ENCODE peak calls at places on chromosome 10, in four cellular contexts. One of them, this sample, is unnamed.

GRCh38 chr10:3080608-3081007 is 13.3 kb downstream of the PFKP start:
- DNase-seq in IMR-90: no peak
- DNase-seq in H9: no peak
- DNase-seq in H1: no peak
- DNase-seq in this sample: no peak

GRCh38 chr10:14879055-14879800 is 562 bp downstream of the SUV39H2 start:
- DNase-seq in IMR-90: no peak
- DNase-seq in H9: no peak
- DNase-seq in H1: no peak
- DNase-seq in this sample: peak; percentile 79

GRCh38 chr10:71998840-71999194 is 34.6 kb downstream of the CHST3 start:
- DNase-seq in IMR-90: peak; percentile 75
- DNase-seq in H9: peak; percentile 56
- DNase-seq in H1: no peak
- DNase-seq in this sample: peak; percentile 61

GRCh38 chr10:124171561-124171960 is 78.2 kb upstream of the CHST15 start:
- DNase-seq in IMR-90: no peak
- DNase-seq in H9: no peak
- DNase-seq in H1: peak; percentile 10
- DNase-seq in this sample: no peak

GRCh38 chr10:112236486-112236885 is 46.7 kb upstream of the TECTB start:
- DNase-seq in IMR-90: no peak
- DNase-seq in H9: no peak
- DNase-seq in H1: no peak
- DNase-seq in this sample: no peak

GRCh38 chr10:25206693-25207414 is 32.1 kb downstream of the GPR158 start:
- DNase-seq in IMR-90: no peak
- DNase-seq in H9: no peak
- DNase-seq in H1: no peak
- DNase-seq in this sample: peak; percentile 14

GRCh38 chr10:42864575-42864974 is 82.0 kb downstream of the BMS1 start:
- DNase-seq in IMR-90: peak; percentile 9
- DNase-seq in H9: peak; percentile 62
- DNase-seq in H1: no peak
- DNase-seq in this sample: peak; percentile 56

GRCh38 chr10:21166557-21167287 is 269.6 kb upstream of the NEBL start:
- DNase-seq in IMR-90: no peak
- DNase-seq in H9: no peak
- DNase-seq in H1: no peak
- DNase-seq in this sample: no peak

GRCh38 chr10:71819985-71820384 is 31.1 kb downstream of the PSAP start:
- DNase-seq in IMR-90: no peak
- DNase-seq in H9: no peak
- DNase-seq in H1: no peak
- DNase-seq in this sample: no peak

GRCh38 chr10:101032637-101033201 is 1.7 kb downstream of the SFXN3 start:
- DNase-seq in IMR-90: peak; percentile 91
- DNase-seq in H9: no peak
- DNase-seq in H1: no peak
- DNase-seq in this sample: peak; percentile 81

GRCh38 chr10:80662429-80663211 is 124.9 kb downstream of the SH2D4B start:
- DNase-seq in IMR-90: peak; percentile 71
- DNase-seq in H9: peak; percentile 90
- DNase-seq in H1: peak; percentile 98
- DNase-seq in this sample: peak; percentile 94

GRCh38 chr10:7891634-7892033 is 73.3 kb downstream of the TAF3 start:
- DNase-seq in IMR-90: peak; percentile 50
- DNase-seq in H9: no peak
- DNase-seq in H1: no peak
- DNase-seq in this sample: no peak

GRCh38 chr10:6140141-6140841 is 51.5 kb downstream of the RBM17 start:
- DNase-seq in IMR-90: no peak
- DNase-seq in H9: no peak
- DNase-seq in H1: no peak
- DNase-seq in this sample: peak; percentile 40

GRCh38 chr10:11414314-11415038 is 197.0 kb downstream of the USP6NL start:
- DNase-seq in IMR-90: no peak
- DNase-seq in H9: no peak
- DNase-seq in H1: no peak
- DNase-seq in this sample: peak; percentile 27

GRCh38 chr10:94137747-94138146 is 144.0 kb downstream of the PLCE1 start:
- DNase-seq in IMR-90: peak; percentile 60
- DNase-seq in H9: no peak
- DNase-seq in H1: no peak
- DNase-seq in this sample: no peak

GRCh38 chr10:126133906-126134703 is 237.7 kb downstream of the FANK1 start:
- DNase-seq in IMR-90: peak; percentile 93
- DNase-seq in H9: no peak
- DNase-seq in H1: no peak
- DNase-seq in this sample: no peak

GRCh38 chr10:33697016-33697415 is 362.5 kb upstream of the NRP1 start:
- DNase-seq in IMR-90: peak; percentile 25
- DNase-seq in H9: no peak
- DNase-seq in H1: no peak
- DNase-seq in this sample: no peak

GRCh38 chr10:59454289-59454919 is 92.1 kb upstream of the FAM13C start:
- DNase-seq in IMR-90: no peak
- DNase-seq in H9: no peak
- DNase-seq in H1: no peak
- DNase-seq in this sample: no peak

GRCh38 chr10:118595598-118596425 is at the start of gene PRLHR:
- DNase-seq in IMR-90: peak; percentile 10
- DNase-seq in H9: peak; percentile 79
- DNase-seq in H1: peak; percentile 90
- DNase-seq in this sample: peak; percentile 86

GRCh38 chr10:125711110-125711750 is 8.3 kb upstream of the EDRF1 start:
- DNase-seq in IMR-90: no peak
- DNase-seq in H9: no peak
- DNase-seq in H1: no peak
- DNase-seq in this sample: peak; percentile 7

GRCh38 chr10:133159950-133160812 is at the start of gene KNDC1:
- DNase-seq in IMR-90: peak; percentile 17
- DNase-seq in H9: peak; percentile 58
- DNase-seq in H1: no peak
- DNase-seq in this sample: peak; percentile 48

GRCh38 chr10:124824507-124824906 is 22.9 kb downstream of the ABRAXAS2 start:
- DNase-seq in IMR-90: no peak
- DNase-seq in H9: no peak
- DNase-seq in H1: no peak
- DNase-seq in this sample: no peak

GRCh38 chr10:80392250-80392649 is 16.1 kb upstream of the PRXL2A start:
- DNase-seq in IMR-90: no peak
- DNase-seq in H9: no peak
- DNase-seq in H1: no peak
- DNase-seq in this sample: no peak

GRCh38 chr10:28734940-28735759 is 57.8 kb downstream of the BAMBI start:
- DNase-seq in IMR-90: peak; percentile 96
- DNase-seq in H9: no peak
- DNase-seq in H1: no peak
- DNase-seq in this sample: peak; percentile 89

GRCh38 chr10:74674892-74675291 is 151.5 kb upstream of the KAT6B start:
- DNase-seq in IMR-90: no peak
- DNase-seq in H9: no peak
- DNase-seq in H1: no peak
- DNase-seq in this sample: no peak

GRCh38 chr10:57165671-57166070 is 804.6 kb upstream of the ZWINT start:
- DNase-seq in IMR-90: no peak
- DNase-seq in H9: peak; percentile 28
- DNase-seq in H1: no peak
- DNase-seq in this sample: no peak

GRCh38 chr10:57169597-57169996 is 808.5 kb upstream of the ZWINT start:
- DNase-seq in IMR-90: no peak
- DNase-seq in H9: no peak
- DNase-seq in H1: no peak
- DNase-seq in this sample: no peak

GRCh38 chr10:57168703-57169240 is 807.7 kb upstream of the ZWINT start:
- DNase-seq in IMR-90: no peak
- DNase-seq in H9: no peak
- DNase-seq in H1: no peak
- DNase-seq in this sample: no peak
- H3K56ac ChIP-seq in IMR-90: no peak overlapping the region
- H3K56ac ChIP-seq in H9: no peak overlapping the region
- H3K56ac ChIP-seq in H1: no peak overlapping the region
- H3K56ac ChIP-seq in this sample: no peak overlapping the region

DNA sequence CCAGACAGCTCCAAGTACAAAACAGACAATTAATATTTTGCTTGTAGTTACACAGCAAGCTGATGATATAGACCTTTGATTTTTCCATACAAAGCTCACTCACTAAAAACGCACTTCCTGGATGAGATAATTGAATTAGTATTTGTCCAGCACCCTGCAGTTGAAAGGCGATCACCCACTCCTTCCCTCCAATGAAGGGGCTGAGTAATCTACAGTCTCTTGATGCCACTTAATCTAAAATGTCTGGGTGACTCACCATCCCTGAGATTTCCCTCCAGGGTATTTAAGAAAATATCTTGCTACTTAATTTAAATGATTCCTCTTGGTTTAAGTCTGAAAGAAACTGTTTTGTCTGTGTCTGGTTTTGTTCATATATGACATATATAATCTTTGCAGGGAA is 515.3 kb downstream of the GRID1 start:
- DNase-seq in IMR-90: no peak
- DNase-seq in H9: no peak
- DNase-seq in H1: no peak
- DNase-seq in this sample: no peak
- H3K56ac ChIP-seq in IMR-90: no peak overlapping the region
- H3K56ac ChIP-seq in H9: no peak overlapping the region
- H3K56ac ChIP-seq in H1: no peak overlapping the region
- H3K56ac ChIP-seq in this sample: no peak overlapping the region

GRCh38 chr10:46225597-46225996 is 61.2 kb upstream of the ANTXRL start:
- DNase-seq in IMR-90: no peak
- DNase-seq in H9: no peak
- DNase-seq in H1: peak; percentile 38
- DNase-seq in this sample: no peak

GRCh38 chr10:46222364-46222935 is 64.3 kb upstream of the ANTXRL start:
- DNase-seq in IMR-90: peak; percentile 56
- DNase-seq in H9: no peak
- DNase-seq in H1: no peak
- DNase-seq in this sample: no peak

GRCh38 chr10:46223064-46223480 is 63.7 kb upstream of the ANTXRL start:
- DNase-seq in IMR-90: no peak
- DNase-seq in H9: peak; percentile 24
- DNase-seq in H1: peak; percentile 56
- DNase-seq in this sample: no peak

GRCh38 chr10:46224414-46224682 is 62.4 kb upstream of the ANTXRL start:
- DNase-seq in IMR-90: no peak
- DNase-seq in H9: no peak
- DNase-seq in H1: no peak
- DNase-seq in this sample: no peak

GRCh38 chr10:46223626-46224413 is 63.0 kb upstream of the ANTXRL start:
- DNase-seq in IMR-90: no peak
- DNase-seq in H9: no peak
- DNase-seq in H1: no peak
- DNase-seq in this sample: no peak
- H3K56ac ChIP-seq in IMR-90: no peak overlapping the region
- H3K56ac ChIP-seq in H9: no peak overlapping the region
- H3K56ac ChIP-seq in H1: no peak overlapping the region
- H3K56ac ChIP-seq in this sample: no peak overlapping the region

DNA sequence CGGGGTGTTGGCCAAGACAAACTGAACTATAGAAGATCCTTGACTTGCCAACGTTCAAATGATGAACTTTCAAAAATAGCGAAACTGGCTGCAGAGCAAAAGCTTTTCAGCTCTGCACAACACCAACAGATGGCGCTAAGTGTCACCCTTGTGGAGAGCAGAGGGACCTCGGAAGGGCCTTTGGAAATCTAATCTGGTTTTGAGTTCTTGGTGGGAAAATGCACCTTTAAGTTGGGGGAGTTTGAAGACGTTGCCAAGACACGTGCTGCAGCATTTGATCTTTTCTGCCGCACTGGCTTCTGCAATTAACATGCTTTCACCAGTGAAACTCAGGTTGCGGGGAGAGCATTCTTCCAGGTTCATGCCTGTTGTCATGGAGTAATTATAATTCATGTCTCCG is 26.3 kb upstream of the WDR11 start:
- DNase-seq in IMR-90: no peak
- DNase-seq in H9: peak; percentile 68
- DNase-seq in H1: peak; percentile 68
- DNase-seq in this sample: peak; percentile 81
- H3K56ac ChIP-seq in IMR-90: no peak overlapping the region
- H3K56ac ChIP-seq in H9: no peak overlapping the region
- H3K56ac ChIP-seq in H1: no peak overlapping the region
- H3K56ac ChIP-seq in this sample: no peak overlapping the region

GRCh38 chr10:93106631-93107072 is 33.0 kb downstream of the CYP26A1 start:
- DNase-seq in IMR-90: peak; percentile 10
- DNase-seq in H9: no peak
- DNase-seq in H1: no peak
- DNase-seq in this sample: no peak
- H3K56ac ChIP-seq in IMR-90: no peak overlapping the region
- H3K56ac ChIP-seq in H9: no peak overlapping the region
- H3K56ac ChIP-seq in H1: no peak overlapping the region
- H3K56ac ChIP-seq in this sample: no peak overlapping the region

GRCh38 chr10:49283491-49283890 is 15.5 kb upstream of the C10orf71 start:
- DNase-seq in IMR-90: no peak
- DNase-seq in H9: no peak
- DNase-seq in H1: no peak
- DNase-seq in this sample: no peak
- H3K56ac ChIP-seq in IMR-90: no peak overlapping the region
- H3K56ac ChIP-seq in H9: no peak overlapping the region
- H3K56ac ChIP-seq in H1: no peak overlapping the region
- H3K56ac ChIP-seq in this sample: no peak overlapping the region